ENCODE peak calls at places on chromosomes 12 and 14, in ten cellular contexts. V, D, F, Q, X, P, J, S, B and Z are unnamed samples.

GRCh38 chr12:76554411-76555225 is 5.0 kb downstream of the OSBPL8 start:
- DNase-seq in V (no peak), D (no peak), F (no peak), Q (no peak), X (no peak), P (no peak), J (no peak), S (no peak), B (no peak), Z (no peak)

GRCh38 chr14:84323963-84324362 is 1206.0 kb upstream of the FLRT2 start:
- DNase-seq in V (no peak), D (no peak), F (no peak), Q (peak), X (no peak), P (no peak), J (no peak), S (no peak), B (no peak), Z (no peak)

GRCh38 chr12:31245822-31246469 is 80.0 kb downstream of the SINHCAF start:
- DNase-seq in V (no peak), D (no peak), F (no peak), Q (no peak), X (no peak), P (no peak), J (no peak), S (no peak), B (no peak), Z (peak)

GRCh38 chr12:47785036-47785886 is 12.2 kb downstream of the SLC48A1 start:
- DNase-seq in V (no peak), D (no peak), F (no peak), Q (no peak), X (peak), P (no peak), J (no peak), S (peak), B (no peak), Z (no peak)

GRCh38 chr14:56333361-56334279 is 215.4 kb downstream of the PELI2 start:
- DNase-seq in V (peak), D (peak), F (no peak), Q (peak), X (no peak), P (no peak), J (no peak), S (no peak), B (no peak), Z (no peak)

GRCh38 chr12:46387697-46388096 is 15.1 kb upstream of the SLC38A2 start:
- DNase-seq in V (no peak), D (no peak), F (no peak), Q (no peak), X (no peak), P (no peak), J (no peak), S (no peak), B (no peak), Z (peak)

GRCh38 chr14:22544881-22545420 is 44.1 kb downstream of the DAD1 start:
- DNase-seq in V (no peak), D (no peak), F (no peak), Q (no peak), X (no peak), P (no peak), J (no peak), S (no peak), B (no peak), Z (no peak)

GRCh38 chr12:91781114-91781513 is 364.5 kb downstream of the BTG1 start:
- DNase-seq in V (no peak), D (peak), F (no peak), Q (peak), X (no peak), P (no peak), J (no peak), S (no peak), B (no peak), Z (no peak)

GRCh38 chr14:95046711-95047681 is 110.3 kb downstream of the DICER1 start:
- DNase-seq in V (no peak), D (no peak), F (no peak), Q (no peak), X (peak), P (no peak), J (no peak), S (no peak), B (peak), Z (peak)

GRCh38 chr12:66066071-66066928 is 64.2 kb downstream of the LLPH start:
- DNase-seq in V (peak), D (peak), F (no peak), Q (peak), X (no peak), P (no peak), J (no peak), S (no peak), B (no peak), Z (peak)

GRCh38 chr12:18323159-18323558 is 61.8 kb downstream of the PIK3C2G start:
- DNase-seq in V (no peak), D (peak), F (no peak), Q (peak), X (no peak), P (no peak), J (no peak), S (no peak), B (no peak), Z (no peak)

GRCh38 chr14:95998656-95999055 is 40.5 kb upstream of the C14orf132 start:
- DNase-seq in V (peak), D (peak), F (no peak), Q (peak), X (no peak), P (no peak), J (no peak), S (no peak), B (no peak), Z (no peak)

GRCh38 chr12:132397152-132397933 is 68.0 kb upstream of the GALNT9 start:
- DNase-seq in V (no peak), D (no peak), F (no peak), Q (no peak), X (peak), P (no peak), J (no peak), S (peak), B (no peak), Z (no peak)

GRCh38 chr14:104048758-104049496 is 36.6 kb upstream of the ASPG start:
- DNase-seq in V (no peak), D (no peak), F (no peak), Q (no peak), X (no peak), P (no peak), J (no peak), S (no peak), B (no peak), Z (no peak)

GRCh38 chr12:9699898-9700605 is 30.5 kb downstream of the CLEC2D start:
- DNase-seq in V (no peak), D (no peak), F (no peak), Q (no peak), X (no peak), P (no peak), J (no peak), S (no peak), B (no peak), Z (no peak)

GRCh38 chr12:3034067-3034750 is 43.0 kb upstream of the TSPAN9 start:
- DNase-seq in V (peak), D (peak), F (peak), Q (peak), X (peak), P (no peak), J (no peak), S (peak), B (peak), Z (peak)

GRCh38 chr14:97224016-97224415 is 426.8 kb downstream of the VRK1 start:
- DNase-seq in V (no peak), D (no peak), F (no peak), Q (no peak), X (no peak), P (no peak), J (no peak), S (no peak), B (no peak), Z (no peak)

GRCh38 chr12:30847259-30847658 is 79.3 kb upstream of the TSPAN11 start:
- DNase-seq in V (no peak), D (peak), F (peak), Q (peak), X (peak), P (no peak), J (no peak), S (no peak), B (no peak), Z (peak)

GRCh38 chr14:65144170-65144569 is 41.9 kb upstream of the MAX start:
- DNase-seq in V (no peak), D (no peak), F (no peak), Q (no peak), X (no peak), P (no peak), J (no peak), S (no peak), B (no peak), Z (no peak)

GRCh38 chr12:53199700-53200099 is 7.4 kb downstream of the ITGB7 start:
- DNase-seq in V (peak), D (no peak), F (no peak), Q (no peak), X (no peak), P (no peak), J (no peak), S (no peak), B (no peak), Z (no peak)

GRCh38 chr14:90381011-90381790 is 15.6 kb upstream of the CALM1 start:
- DNase-seq in V (no peak), D (no peak), F (no peak), Q (no peak), X (peak), P (no peak), J (no peak), S (no peak), B (peak), Z (no peak)

GRCh38 chr12:108380382-108380781 is 41.3 kb upstream of the CMKLR1 start:
- DNase-seq in V (no peak), D (no peak), F (no peak), Q (no peak), X (no peak), P (no peak), J (no peak), S (no peak), B (no peak), Z (no peak)

GRCh38 chr12:26116829-26117228 is 8.0 kb downstream of the BHLHE41 start:
- DNase-seq in V (no peak), D (no peak), F (no peak), Q (no peak), X (no peak), P (no peak), J (no peak), S (no peak), B (no peak), Z (peak)

GRCh38 chr12:67019070-67019469 is 250.1 kb upstream of the CAND1 start:
- DNase-seq in V (no peak), D (no peak), F (no peak), Q (peak), X (no peak), P (no peak), J (no peak), S (no peak), B (no peak), Z (peak)

GRCh38 chr12:10771132-10771733 is 31.2 kb downstream of the TAS2R7 start:
- DNase-seq in V (no peak), D (peak), F (peak), Q (peak), X (no peak), P (no peak), J (no peak), S (no peak), B (no peak), Z (no peak)

GRCh38 chr12:108387771-108388170 is 48.7 kb upstream of the CMKLR1 start:
- DNase-seq in V (no peak), D (no peak), F (no peak), Q (no peak), X (no peak), P (no peak), J (no peak), S (no peak), B (no peak), Z (peak)

GRCh38 chr12:26867084-26867483 is 34.1 kb upstream of the ITPR2 start:
- DNase-seq in V (no peak), D (no peak), F (no peak), Q (no peak), X (no peak), P (no peak), J (no peak), S (no peak), B (no peak), Z (no peak)

GRCh38 chr12:1611775-1612174 is 17.3 kb upstream of the WNT5B start:
- DNase-seq in V (peak), D (peak), F (no peak), Q (peak), X (no peak), P (no peak), J (no peak), S (no peak), B (no peak), Z (no peak)

GRCh38 chr14:87049886-87050820 is 942.8 kb downstream of the GALC start:
- DNase-seq in V (no peak), D (peak), F (no peak), Q (no peak), X (peak), P (no peak), J (no peak), S (no peak), B (no peak), Z (peak)

GRCh38 chr12:32332446-32332845 is 66.9 kb upstream of the FGD4 start:
- DNase-seq in V (no peak), D (no peak), F (no peak), Q (no peak), X (no peak), P (no peak), J (no peak), S (no peak), B (no peak), Z (no peak)

GRCh38 chr14:101361451-101362433 is 199.6 kb upstream of the DIO3 start:
- DNase-seq in V (peak), D (no peak), F (no peak), Q (no peak), X (no peak), P (no peak), J (no peak), S (no peak), B (no peak), Z (no peak)

GRCh38 chr14:49512147-49512551 is 74.0 kb downstream of the RPS29 start:
- DNase-seq in V (peak), D (peak), F (no peak), Q (peak), X (no peak), P (no peak), J (no peak), S (no peak), B (no peak), Z (no peak)
- H3K27ac ChIP-seq in V (peak), D (peak), F (no peak), Q (peak), X (no peak), P (no peak), J (no peak), S (no peak), B (no peak), Z (no peak)

DNA sequence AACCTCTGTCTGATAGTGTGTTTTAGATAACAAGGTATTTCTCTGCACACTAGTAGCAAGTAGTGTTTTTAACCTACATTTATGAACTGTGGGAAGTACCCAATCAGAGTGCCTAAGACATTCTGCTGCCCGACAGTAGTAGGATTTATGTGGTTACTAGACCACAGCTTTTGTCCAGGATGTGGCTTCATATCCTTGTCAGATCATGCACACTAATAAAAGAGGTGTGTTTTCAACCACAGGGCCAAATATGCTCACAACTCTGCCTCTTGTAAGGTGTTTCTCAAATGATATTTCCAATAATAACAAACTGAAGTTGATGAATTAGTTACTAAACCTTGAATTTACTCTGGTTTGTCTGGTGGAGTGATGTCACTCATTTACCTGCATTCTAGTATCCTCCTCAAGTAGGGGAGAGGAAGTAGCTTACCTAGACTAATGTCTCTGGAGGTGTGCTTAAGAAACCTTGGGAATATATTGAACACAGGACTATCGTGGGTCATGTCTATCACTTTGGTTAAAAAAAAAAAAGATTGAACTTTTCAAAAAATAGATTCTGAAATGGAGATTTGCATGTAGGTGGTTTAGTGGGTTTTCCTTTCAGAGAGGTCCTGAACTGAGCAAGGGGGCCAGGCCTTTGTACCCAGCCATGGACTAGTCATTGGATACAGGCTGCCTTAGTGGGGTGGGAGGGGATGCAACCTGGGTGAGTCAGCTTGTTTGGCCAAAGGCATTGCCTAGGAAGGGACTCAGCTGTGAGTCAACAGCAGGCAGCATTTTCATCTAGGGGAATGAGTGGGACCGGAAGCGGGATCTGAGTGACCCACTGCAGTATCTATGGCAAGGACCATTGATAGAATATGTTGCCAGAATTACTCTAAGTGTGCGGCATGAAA is 14.1 kb downstream of the FBXW8 start:
- DNase-seq in V (peak), D (peak), F (peak), Q (peak), X (no peak), P (peak), J (peak), S (no peak), B (no peak), Z (peak)
- H3K27ac ChIP-seq in V (peak), D (no peak), F (peak), Q (no peak), X (no peak), P (no peak), J (peak), S (no peak), B (no peak), Z (no peak)

GRCh38 chr14:68631691-68632590 is 160.9 kb downstream of the ZFP36L1 start:
- DNase-seq in V (peak), D (no peak), F (no peak), Q (no peak), X (no peak), P (no peak), J (no peak), S (no peak), B (no peak), Z (peak)
- H3K27ac ChIP-seq in V (no peak), D (no peak), F (no peak), Q (no peak), X (no peak), P (no peak), J (no peak), S (peak), B (peak), Z (no peak)

DNA sequence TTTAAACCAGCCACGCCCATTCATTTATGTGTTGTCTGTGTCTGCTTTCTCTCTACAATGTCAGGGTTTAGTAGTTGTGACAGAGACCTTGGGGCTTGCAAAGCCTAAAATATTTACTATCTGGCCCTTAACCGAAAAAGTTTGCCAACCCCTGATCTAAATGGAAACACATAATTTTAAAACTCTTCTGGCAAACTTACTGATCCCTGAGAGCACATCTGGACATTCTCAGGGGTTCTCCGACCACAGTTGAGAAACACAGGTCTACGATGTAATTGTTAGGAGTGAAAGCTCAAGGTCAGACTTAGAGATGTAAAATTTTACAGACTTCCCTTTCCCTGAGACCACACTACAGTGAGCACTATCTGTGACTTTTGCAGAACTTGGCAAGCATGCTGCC is 21.4 kb downstream of the TMTC2 start:
- DNase-seq in V (no peak), D (no peak), F (no peak), Q (no peak), X (no peak), P (no peak), J (no peak), S (no peak), B (no peak), Z (no peak)
- H3K27ac ChIP-seq in V (no peak), D (no peak), F (no peak), Q (no peak), X (no peak), P (no peak), J (no peak), S (no peak), B (no peak), Z (peak)

DNA sequence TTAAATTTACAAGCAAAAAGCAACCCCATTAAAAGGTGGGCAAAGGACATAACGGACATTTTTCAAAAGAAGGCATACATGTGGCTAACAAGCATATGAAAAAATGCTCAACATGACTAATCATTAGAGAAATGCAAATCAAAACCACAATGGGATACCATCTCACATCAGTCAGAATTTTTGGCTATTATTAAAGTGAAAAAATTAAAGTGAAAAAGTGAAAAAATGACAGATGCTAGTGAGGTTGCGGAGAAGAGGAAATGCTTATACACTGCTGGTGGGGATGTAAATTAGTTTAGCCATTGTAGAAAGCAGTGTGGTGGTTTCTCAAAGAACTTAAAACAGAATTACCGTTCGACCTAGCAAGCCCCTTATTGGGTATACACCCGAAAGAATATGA is 7.9 kb downstream of the OTOGL start:
- DNase-seq in V (no peak), D (no peak), F (no peak), Q (peak), X (no peak), P (no peak), J (no peak), S (no peak), B (no peak), Z (no peak)
- H3K27ac ChIP-seq in V (no peak), D (no peak), F (no peak), Q (peak), X (no peak), P (no peak), J (no peak), S (no peak), B (no peak), Z (no peak)